ENCODE peak calls at places on chromosome 1, in ten cellular contexts. O is fibroblast of mammary gland; E is cardiac fibroblast; S is left ventricle myocardium inferior; N is body of pancreas; P is upper lobe of right lung; C is lung; D is CD8-positive, alpha-beta T cell; M is SJSA1; W is prostate gland. B is an unnamed sample.

GRCh38 chr1:43279161-43279560 is 6.2 kb downstream of the C1orf210 start:
- DNase-seq in O (no peak), E (no peak), S (no peak), N (no peak), P (peak; percentile 53), C (no peak), D (no peak), M (no peak), W (no peak), B (no peak)

GRCh38 chr1:204878835-204879234 is 8.2 kb downstream of the NFASC start:
- DNase-seq in O (no peak), E (no peak), S (no peak), N (no peak), P (no peak), C (no peak), D (no peak), M (no peak), W (no peak), B (no peak)

GRCh38 chr1:232166942-232167341 is 463.0 kb downstream of the SIPA1L2 start:
- DNase-seq in O (no peak), E (no peak), S (no peak), N (no peak), P (no peak), C (no peak), D (no peak), M (no peak), W (no peak), B (no peak)

GRCh38 chr1:230261918-230262650 is 164.0 kb downstream of the PGBD5 start:
- DNase-seq in O (no peak), E (no peak), S (no peak), N (no peak), P (peak; percentile 40), C (no peak), D (no peak), M (no peak), W (no peak), B (no peak)

GRCh38 chr1:21289700-21290545 is at the start of gene ECE1:
- DNase-seq in O (no peak), E (no peak), S (peak; percentile 56), N (no peak), P (peak; percentile 80), C (peak; percentile 54), D (peak; percentile 56), M (peak; percentile 25), W (no peak), B (no peak)

GRCh38 chr1:226575436-226576390 is 27.1 kb downstream of the STUM start:
- DNase-seq in O (no peak), E (no peak), S (no peak), N (no peak), P (peak; percentile 52), C (no peak), D (no peak), M (no peak), W (no peak), B (no peak)

GRCh38 chr1:72623299-72623708 is 341.0 kb upstream of the NEGR1 start:
- DNase-seq in O (peak; percentile 56), E (peak; percentile 57), S (no peak), N (no peak), P (no peak), C (no peak), D (no peak), M (peak; percentile 3), W (peak; percentile 4), B (no peak)

GRCh38 chr1:147598631-147599361 is 57.5 kb downstream of the BCL9 start:
- DNase-seq in O (peak; percentile 16), E (peak; percentile 9), S (no peak), N (peak; percentile 42), P (no peak), C (no peak), D (peak; percentile 41), M (peak; percentile 39), W (no peak), B (no peak)

GRCh38 chr1:245695211-245695610 is 540.4 kb downstream of the KIF26B start:
- DNase-seq in O (no peak), E (no peak), S (no peak), N (no peak), P (no peak), C (no peak), D (no peak), M (no peak), W (no peak), B (no peak)

GRCh38 chr1:245692318-245692717 is 537.5 kb downstream of the KIF26B start:
- DNase-seq in O (no peak), E (no peak), S (no peak), N (no peak), P (no peak), C (no peak), D (no peak), M (no peak), W (no peak), B (no peak)

GRCh38 chr1:245693116-245693515 is 538.3 kb downstream of the KIF26B start:
- DNase-seq in O (no peak), E (no peak), S (no peak), N (no peak), P (no peak), C (no peak), D (no peak), M (no peak), W (no peak), B (no peak)

GRCh38 chr1:245693941-245694340 is 539.2 kb downstream of the KIF26B start:
- DNase-seq in O (no peak), E (no peak), S (no peak), N (no peak), P (no peak), C (no peak), D (no peak), M (no peak), W (no peak), B (no peak)

GRCh38 chr1:245694476-245695195 is 539.9 kb downstream of the KIF26B start:
- DNase-seq in O (no peak), E (no peak), S (no peak), N (no peak), P (no peak), C (no peak), D (no peak), M (no peak), W (no peak), B (no peak)
- H3K4me3 ChIP-seq in O (no peak overlapping the region), E (no peak overlapping the region), S (no peak overlapping the region), N (no peak overlapping the region), P (no peak overlapping the region), C (no peak overlapping the region), D (no peak overlapping the region), M (no peak overlapping the region), W (no peak overlapping the region), B (no peak overlapping the region)

GRCh38 chr1:244854865-244855578 is 9.3 kb downstream of the HNRNPU start:
- DNase-seq in O (no peak), E (no peak), S (no peak), N (no peak), P (no peak), C (no peak), D (no peak), M (no peak), W (no peak), B (no peak)

GRCh38 chr1:244858357-244858756 is 6.0 kb downstream of the HNRNPU start:
- DNase-seq in O (no peak), E (no peak), S (no peak), N (no peak), P (no peak), C (no peak), D (no peak), M (no peak), W (no peak), B (no peak)

GRCh38 chr1:244860078-244860477 is 4.3 kb downstream of the HNRNPU start:
- DNase-seq in O (no peak), E (no peak), S (no peak), N (no peak), P (no peak), C (no peak), D (no peak), M (no peak), W (no peak), B (no peak)

GRCh38 chr1:244860914-244861610 is 3.3 kb downstream of the HNRNPU start:
- DNase-seq in O (no peak), E (no peak), S (no peak), N (no peak), P (no peak), C (no peak), D (no peak), M (no peak), W (no peak), B (no peak)

DNA sequence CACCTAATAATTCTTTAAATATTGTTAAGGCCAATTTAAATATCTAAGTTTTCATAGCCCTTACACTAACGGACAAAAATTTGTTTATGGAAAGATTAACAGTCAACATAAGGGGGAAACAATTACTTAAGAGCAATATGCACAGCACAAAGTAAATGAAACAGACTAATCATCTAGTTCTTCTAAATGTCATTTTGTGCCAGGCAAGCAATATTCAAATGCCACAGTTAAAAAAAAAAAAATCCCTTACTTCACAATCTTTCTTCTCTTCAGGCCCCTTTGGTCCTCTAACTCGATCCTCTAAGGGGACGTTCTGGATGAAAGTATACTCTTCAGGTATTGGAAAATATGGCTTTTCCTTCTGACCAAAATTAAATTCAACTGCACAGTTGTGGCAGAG is 6.6 kb downstream of the HNRNPU start:
- DNase-seq in O (no peak), E (no peak), S (no peak), N (no peak), P (no peak), C (no peak), D (no peak), M (no peak), W (no peak), B (no peak)
- H3K4me3 ChIP-seq in O (no peak overlapping the region), E (no peak overlapping the region), S (no peak overlapping the region), N (no peak overlapping the region), P (no peak overlapping the region), C (no peak overlapping the region), D (no peak overlapping the region), M (no peak overlapping the region), W (no peak overlapping the region), B (no peak overlapping the region)

DNA sequence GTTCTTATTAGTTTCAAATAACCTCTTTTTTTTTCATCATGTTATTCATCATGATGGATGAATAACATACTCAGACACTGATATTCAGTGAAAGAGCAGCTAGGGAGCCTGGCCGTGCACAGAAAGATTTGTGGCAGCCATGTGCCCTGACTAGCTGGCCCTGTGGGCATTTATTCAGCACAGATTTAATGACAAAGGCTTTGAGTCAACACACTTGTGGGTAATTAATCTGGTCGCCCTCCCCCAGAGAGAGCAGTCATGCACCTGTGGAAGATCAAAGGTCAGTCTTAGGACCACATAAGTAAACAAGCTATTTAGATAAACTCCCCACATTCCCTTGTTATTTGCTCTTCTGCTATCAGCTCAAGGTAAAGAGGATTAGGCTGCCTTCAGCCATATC is 153.2 kb upstream of the HMCN1 start:
- DNase-seq in O (no peak), E (no peak), S (no peak), N (no peak), P (no peak), C (no peak), D (no peak), M (no peak), W (no peak), B (no peak)
- H3K4me3 ChIP-seq in O (no peak overlapping the region), E (no peak overlapping the region), S (no peak overlapping the region), N (no peak overlapping the region), P (no peak overlapping the region), C (no peak overlapping the region), D (no peak overlapping the region), M (no peak overlapping the region), W (no peak overlapping the region), B (no peak overlapping the region)

DNA sequence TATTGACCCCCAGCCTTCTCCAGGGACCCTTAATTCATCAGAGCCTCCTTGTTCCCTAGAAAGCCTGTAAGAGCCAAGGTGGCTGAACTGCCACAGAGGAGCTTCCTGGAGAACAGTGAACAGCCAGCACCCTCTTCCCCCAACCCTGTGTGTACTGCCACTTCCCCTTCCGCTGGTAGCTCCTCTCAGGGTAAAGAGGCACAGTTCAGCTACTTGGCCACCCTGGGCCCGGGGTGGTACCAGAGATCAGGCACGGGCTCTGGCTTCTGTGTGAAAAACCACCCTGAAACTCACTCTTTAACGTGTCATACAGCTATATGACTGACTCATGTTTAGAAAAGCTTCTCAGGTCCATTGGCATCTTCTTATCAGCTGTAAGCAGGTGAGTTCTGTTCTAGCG is 22.3 kb downstream of the ARMH1 start:
- DNase-seq in O (no peak), E (no peak), S (peak; percentile 22), N (no peak), P (no peak), C (no peak), D (peak; percentile 46), M (no peak), W (no peak), B (no peak)
- H3K4me3 ChIP-seq in O (no peak overlapping the region), E (no peak overlapping the region), S (no peak overlapping the region), N (no peak overlapping the region), P (no peak overlapping the region), C (no peak overlapping the region), D (no peak overlapping the region), M (no peak overlapping the region), W (no peak overlapping the region), B (no peak overlapping the region)